ENCODE peak calls at places on chromosomes 16 and 17, in six cellular contexts. K is T-helper 9 cell, C is H54, D is dermis microvascular lymphatic vessel endothelial cell, T is head of caudate nucleus, Z is small intestine. G is an unnamed sample.

GRCh38 chr16:71882505-71883192 is 1.3 kb downstream of the ZNF821 start:
- DNase-seq in C (peak), D (peak), T (no peak), K (peak), Z (peak), G (peak)

GRCh38 chr16:54936979-54937672 is 6.5 kb downstream of the IRX5 start:
- DNase-seq in D (peak), T (no peak), C (no peak), K (no peak), Z (no peak), G (no peak)

GRCh38 chr17:81676906-81677305 is 6.7 kb downstream of the ARL16 start:
- DNase-seq in K (no peak), C (no peak), D (no peak), Z (no peak), T (no peak), G (no peak)

GRCh38 chr17:59914274-59914854 is 21.4 kb downstream of the RPS6KB1 start:
- DNase-seq in Z (peak), K (no peak), D (peak), T (no peak), C (peak), G (no peak)

GRCh38 chr16:13322357-13322756 is 421.0 kb downstream of the SHISA9 start:
- DNase-seq in T (no peak), K (no peak), D (no peak), Z (no peak), C (no peak), G (no peak)

GRCh38 chr17:74524751-74525725 is 6.2 kb downstream of the CD300LB start:
- DNase-seq in D (no peak), Z (no peak), T (no peak), C (no peak), K (no peak), G (no peak)

GRCh38 chr17:1645207-1646171 is at the start of gene SCARF1:
- DNase-seq in K (no peak), D (peak), T (no peak), C (no peak), Z (no peak), G (no peak)

GRCh38 chr17:82332669-82333278 is 792 bp downstream of the SECTM1 start:
- DNase-seq in C (peak), Z (peak), K (no peak), T (peak), D (no peak), G (no peak)

GRCh38 chr17:79003661-79004411 is 5.7 kb downstream of the CANT1 start:
- DNase-seq in D (no peak), Z (no peak), K (no peak), T (no peak), C (no peak), G (no peak)

GRCh38 chr17:43410557-43411368 is 12.0 kb downstream of the ARL4D start:
- DNase-seq in T (no peak), D (no peak), C (no peak), Z (no peak), K (no peak), G (no peak)

GRCh38 chr17:50059256-50059655 is 3.3 kb downstream of the ITGA3 start:
- DNase-seq in T (no peak), K (no peak), Z (peak), C (no peak), D (no peak), G (no peak)

GRCh38 chr17:38579934-38580333 is 25.8 kb downstream of the SRCIN1 start:
- DNase-seq in C (peak), K (no peak), T (peak), D (peak), Z (no peak), G (no peak)

GRCh38 chr16:11232852-11233726 is 22.9 kb downstream of the SOCS1 start:
- DNase-seq in C (no peak), K (peak), T (peak), Z (peak), D (no peak), G (peak)

GRCh38 chr16:87255866-87256265 is 61.3 kb downstream of the C16orf95 start:
- DNase-seq in C (no peak), T (no peak), K (no peak), Z (no peak), D (no peak), G (no peak)

GRCh38 chr17:37774508-37774907 is 29.6 kb upstream of the HNF1B start:
- DNase-seq in C (no peak), K (no peak), Z (no peak), D (no peak), T (no peak), G (no peak)

GRCh38 chr17:30344283-30345088 is 10.6 kb upstream of the TMIGD1 start:
- DNase-seq in Z (peak), D (peak), C (no peak), K (no peak), T (peak), G (no peak)